ENCODE peak calls at places on chromosome 7, in four cellular contexts. Q, C, Z and U are unnamed samples.

GRCh38 chr7:116425647-116426209 is 73.8 kb upstream of the CAV2 start:
- DNase-seq in Z (no peak), C (no peak), Q (no peak), U (no peak)

GRCh38 chr7:4791738-4792536 is 16.5 kb downstream of the AP5Z1 start:
- DNase-seq in Z (peak; percentile 23), Q (no peak), C (peak; percentile 89), U (peak; percentile 99)

GRCh38 chr7:1344421-1344820 is 111.7 kb downstream of the UNCX start:
- DNase-seq in Q (no peak), Z (no peak), C (no peak), U (no peak)

GRCh38 chr7:84339306-84339705 is 144.7 kb upstream of the SEMA3A start:
- DNase-seq in Q (no peak), Z (no peak), C (no peak), U (no peak)

GRCh38 chr7:79553811-79554555 is 100.5 kb upstream of the MAGI2 start:
- DNase-seq in Q (no peak), Z (no peak), C (no peak), U (no peak)

GRCh38 chr7:81025360-81025759 is 106.5 kb upstream of the SEMA3C start:
- DNase-seq in C (no peak), Q (no peak), Z (no peak), U (no peak)

GRCh38 chr7:38245409-38245982 is 27.9 kb downstream of the TARP start:
- DNase-seq in C (no peak), Q (no peak), Z (no peak), U (no peak)

GRCh38 chr7:94300176-94300835 is 94.4 kb upstream of the COL1A2 start:
- DNase-seq in Q (no peak), C (no peak), Z (no peak), U (no peak)

GRCh38 chr7:27235387-27236052 is 7.1 kb upstream of the EVX1 start:
- DNase-seq in C (peak; percentile 31), Z (peak; percentile 13), Q (no peak), U (peak; percentile 86)

GRCh38 chr7:115229401-115230083 is 307.6 kb downstream of the MDFIC start:
- DNase-seq in Q (no peak), C (no peak), Z (peak; percentile 1), U (no peak)

GRCh38 chr7:34058791-34059550 is 153.6 kb downstream of the BMPER start:
- DNase-seq in C (no peak), Z (no peak), Q (no peak), U (no peak)

GRCh38 chr7:21345361-21345760 is 82.5 kb upstream of the SP4 start:
- DNase-seq in Z (no peak), Q (peak; percentile 87), C (no peak), U (no peak)

GRCh38 chr7:57404343-57404966 is 45.5 kb upstream of the ZNF716 start:
- DNase-seq in C (no peak), Q (no peak), Z (no peak), U (no peak)

GRCh38 chr7:26694156-26694555 is 170.2 kb downstream of the SKAP2 start:
- DNase-seq in Z (no peak), C (no peak), Q (no peak), U (no peak)

GRCh38 chr7:155674556-155674955 is 30.1 kb downstream of the RBM33 start:
- DNase-seq in C (no peak), Z (no peak), Q (no peak), U (no peak)

GRCh38 chr7:30238721-30239441 is 45.5 kb upstream of the ZNRF2 start:
- DNase-seq in Z (peak; percentile 91), C (no peak), Q (peak; percentile 75), U (no peak)

GRCh38 chr7:30936650-30937245 is 25.1 kb downstream of the AQP1 start:
- DNase-seq in Z (no peak), Q (no peak), C (no peak), U (no peak)

GRCh38 chr7:70354409-70355169 is 756.3 kb downstream of the AUTS2 start:
- DNase-seq in Z (no peak), C (no peak), Q (no peak), U (no peak)

GRCh38 chr7:112449353-112449752 is 907 bp upstream of the IFRD1 start:
- DNase-seq in Q (no peak), C (peak; percentile 49), Z (peak; percentile 60), U (no peak)

GRCh38 chr7:139525239-139525638 is 1.8 kb downstream of the CLEC2L start:
- DNase-seq in Z (no peak), C (no peak), Q (no peak), U (no peak)

GRCh38 chr7:43487731-43488073 is 95.2 kb upstream of the STK17A start:
- DNase-seq in C (no peak), Q (no peak), Z (no peak), U (no peak)

GRCh38 chr7:50690541-50691011 is 92.1 kb downstream of the GRB10 start:
- DNase-seq in Z (no peak), Q (no peak), C (no peak), U (no peak)

GRCh38 chr7:85890244-85890811 is 703.5 kb upstream of the SEMA3D start:
- DNase-seq in Q (no peak), C (no peak), Z (peak; percentile 39), U (no peak)

GRCh38 chr7:123460616-123461015 is 73.8 kb downstream of the IQUB start:
- DNase-seq in C (no peak), Q (no peak), Z (no peak), U (no peak)

GRCh38 chr7:150383710-150384397 is 4.7 kb downstream of the ZNF775 start:
- DNase-seq in C (peak; percentile 41), Z (peak; percentile 98), Q (no peak), U (peak; percentile 92)

GRCh38 chr7:52720856-52721255 is 314.6 kb upstream of the POM121L12 start:
- DNase-seq in Z (no peak), Q (no peak), C (no peak), U (no peak)

GRCh38 chr7:155870334-155871180 is 58.3 kb upstream of the SHH start:
- DNase-seq in Z (no peak), C (no peak), Q (no peak), U (no peak)

GRCh38 chr7:151416921-151417320 is 7.1 kb upstream of the WDR86 start:
- DNase-seq in C (no peak), Q (no peak), Z (no peak), U (no peak)

GRCh38 chr7:1253591-1254207 is 21.0 kb downstream of the UNCX start:
- DNase-seq in C (no peak), Z (no peak), Q (no peak), U (no peak)

GRCh38 chr7:105532709-105533460 is 884 bp downstream of the RINT1 start:
- DNase-seq in Z (no peak), Q (no peak), C (peak; percentile 11), U (no peak)

GRCh38 chr7:46658281-46658680 is 737.2 kb upstream of the IGFBP3 start:
- DNase-seq in Q (no peak), Z (no peak), C (no peak), U (no peak)

GRCh38 chr7:4006687-4007086 is 675.4 kb upstream of the FOXK1 start:
- DNase-seq in C (no peak), Z (peak; percentile 91), Q (no peak), U (no peak)

GRCh38 chr7:155310425-155311114 is 12.9 kb downstream of the INSIG1 start:
- DNase-seq in C (no peak), Z (no peak), Q (no peak), U (no peak)

GRCh38 chr7:134420509-134421125 is 38.3 kb downstream of the AKR1B1 start:
- DNase-seq in C (peak; percentile 53), Q (no peak), Z (peak; percentile 61), U (peak; percentile 65)
- TF ChIP-seq BRCA1 in C (no peak), Q (no peak), Z (no peak), U (no peak)

GRCh38 chr7:35415411-35415822 is 161.5 kb upstream of the TBX20 start:
- DNase-seq in Z (no peak), Q (no peak), C (no peak), U (no peak)
- TF ChIP-seq BRCA1 in Z (no peak), Q (no peak), C (no peak), U (no peak)

DNA sequence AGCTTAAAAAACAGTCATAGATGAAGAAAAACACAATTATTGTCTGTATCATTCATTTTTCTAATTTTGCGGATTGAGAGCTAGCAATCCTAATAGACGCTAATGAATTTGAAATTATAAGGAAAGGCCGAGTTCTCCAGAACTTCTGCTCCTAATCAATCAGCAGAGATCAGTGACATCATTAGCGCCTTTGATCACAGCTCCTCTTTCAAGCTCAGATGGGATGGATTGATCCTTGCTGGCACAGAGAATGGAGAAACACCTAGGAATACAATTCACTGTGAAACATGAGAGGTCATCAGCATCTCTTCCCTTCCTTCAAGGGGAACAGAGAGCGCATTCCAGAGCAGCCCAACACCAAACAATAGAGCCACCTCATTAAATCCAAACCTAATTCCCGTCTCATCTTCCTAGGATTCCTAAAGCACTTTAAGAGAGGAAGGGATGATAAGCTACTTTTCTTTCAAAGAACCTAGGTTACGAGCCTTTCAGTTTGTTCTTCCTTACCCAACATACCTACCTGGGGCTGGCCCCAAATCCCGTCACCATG is 24.4 kb downstream of the GLI3 start:
- DNase-seq in Z (no peak), C (no peak), Q (no peak), U (no peak)
- TF ChIP-seq BRCA1 in Z (no peak), C (no peak), Q (no peak), U (no peak)

DNA sequence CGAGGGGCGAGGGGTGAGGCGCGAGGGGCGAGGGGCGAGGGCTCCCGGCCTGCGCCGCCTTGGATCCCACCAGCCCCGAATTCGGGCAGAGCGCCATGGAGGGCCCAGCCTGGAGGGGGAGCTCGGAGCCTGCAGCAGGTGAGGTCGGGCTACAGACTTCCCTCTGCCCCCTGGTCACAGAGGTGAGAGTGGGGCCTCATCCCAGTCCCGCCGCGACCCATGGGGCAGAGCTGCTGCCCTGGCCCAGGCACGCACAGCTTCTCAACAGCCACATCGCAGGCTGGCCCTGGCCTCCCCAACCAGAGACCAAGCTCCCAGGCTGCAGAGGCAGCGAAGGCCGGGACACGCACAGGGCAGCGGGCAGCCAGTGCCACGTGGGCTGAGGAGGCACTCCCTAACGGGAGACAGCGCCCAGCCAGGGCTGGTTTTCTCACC is 191.8 kb downstream of the PTPRN2 start:
- DNase-seq in C (no peak), Q (no peak), Z (no peak), U (peak; percentile 36)
- TF ChIP-seq BRCA1 in C (no peak), Q (no peak), Z (no peak), U (no peak)

DNA sequence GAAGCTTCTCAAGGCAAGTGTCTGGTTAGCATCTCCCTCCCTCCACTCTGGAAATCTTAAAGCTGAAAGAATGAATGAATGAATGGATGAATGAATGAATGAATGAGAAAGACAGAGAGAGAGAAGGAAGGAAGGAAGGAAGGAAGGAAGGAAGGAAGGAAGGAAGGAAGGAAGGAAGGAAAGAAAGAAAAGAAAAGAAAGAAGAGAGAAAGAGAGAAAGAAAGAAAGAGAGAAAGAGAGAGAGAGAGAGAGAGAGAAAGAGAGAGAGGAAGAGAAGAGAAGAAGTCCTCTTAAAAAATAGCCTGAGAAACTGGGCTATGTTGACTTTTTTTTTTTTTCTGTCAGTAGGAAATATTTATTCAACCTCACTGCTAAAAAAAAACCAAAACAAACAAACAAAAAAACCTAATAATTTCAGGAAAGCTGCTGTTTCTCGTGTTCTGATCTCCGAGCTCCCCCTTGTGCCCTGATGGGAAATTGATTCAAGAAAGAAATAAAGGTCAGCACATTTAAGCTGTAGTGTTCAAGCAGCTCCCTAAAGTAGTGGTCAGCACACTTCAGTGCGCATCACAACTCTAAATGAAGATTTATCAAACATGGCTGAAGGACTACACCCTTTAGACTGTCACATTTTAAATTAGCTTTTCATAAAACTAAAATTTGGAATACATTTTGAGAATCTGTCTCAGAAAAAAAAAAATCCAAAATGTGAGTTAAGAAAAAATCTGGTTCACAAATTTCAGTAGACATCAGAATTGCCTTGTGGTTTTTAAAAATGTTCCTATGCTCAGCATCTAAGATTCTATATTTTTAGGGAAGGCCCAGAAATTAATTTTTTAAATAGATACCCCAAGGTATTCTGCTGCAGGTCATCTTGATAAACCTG is 154.3 kb downstream of the ELAPOR2 start:
- DNase-seq in Z (peak; percentile 16), Q (no peak), C (peak; percentile 23), U (no peak)
- TF ChIP-seq BRCA1 in Z (no peak), Q (no peak), C (no peak), U (no peak)